ENCODE peak calls at places on chromosomes 12 and 14, in five cellular contexts. One of them, this sample, is unnamed.

GRCh38 chr14:96821501-96821900 is 24.3 kb downstream of the VRK1 start:
- DNase-seq in fibroblast of pulmonary artery: no peak
- DNase-seq in fibroblast of the aortic adventitia: no peak
- DNase-seq in astrocyte of the cerebellum: no peak
- DNase-seq in GM23248: no peak
- DNase-seq in this sample: no peak

GRCh38 chr12:56014205-56014604 is 6.6 kb upstream of the IKZF4 start:
- DNase-seq in fibroblast of pulmonary artery: no peak
- DNase-seq in fibroblast of the aortic adventitia: no peak
- DNase-seq in astrocyte of the cerebellum: no peak
- DNase-seq in GM23248: no peak
- DNase-seq in this sample: no peak

GRCh38 chr12:30965613-30965985 is 39.1 kb downstream of the TSPAN11 start:
- DNase-seq in fibroblast of pulmonary artery: peak; percentile 6
- DNase-seq in fibroblast of the aortic adventitia: no peak
- DNase-seq in astrocyte of the cerebellum: no peak
- DNase-seq in GM23248: no peak
- DNase-seq in this sample: no peak

GRCh38 chr14:57871487-57872080 is 5.7 kb upstream of the SLC35F4 start:
- DNase-seq in fibroblast of pulmonary artery: peak; percentile 70
- DNase-seq in fibroblast of the aortic adventitia: peak; percentile 74
- DNase-seq in astrocyte of the cerebellum: peak; percentile 50
- DNase-seq in GM23248: peak; percentile 86
- DNase-seq in this sample: peak; percentile 36

GRCh38 chr14:79432640-79433039 is 778.7 kb downstream of the DIO2 start:
- DNase-seq in fibroblast of pulmonary artery: no peak
- DNase-seq in fibroblast of the aortic adventitia: no peak
- DNase-seq in astrocyte of the cerebellum: no peak
- DNase-seq in GM23248: no peak
- DNase-seq in this sample: no peak

GRCh38 chr14:28744126-28744525 is 22.5 kb upstream of the FOXG1 start:
- DNase-seq in fibroblast of pulmonary artery: no peak
- DNase-seq in fibroblast of the aortic adventitia: no peak
- DNase-seq in astrocyte of the cerebellum: no peak
- DNase-seq in GM23248: no peak
- DNase-seq in this sample: no peak

GRCh38 chr12:131826064-131826928 is 1.9 kb upstream of the MMP17 start:
- DNase-seq in fibroblast of pulmonary artery: no peak
- DNase-seq in fibroblast of the aortic adventitia: no peak
- DNase-seq in astrocyte of the cerebellum: no peak
- DNase-seq in GM23248: no peak
- DNase-seq in this sample: no peak

GRCh38 chr12:124568431-124569374 is 1.3 kb upstream of the NCOR2 start:
- DNase-seq in fibroblast of pulmonary artery: peak; percentile 94
- DNase-seq in fibroblast of the aortic adventitia: peak; percentile 97
- DNase-seq in astrocyte of the cerebellum: peak; percentile 98
- DNase-seq in GM23248: peak; percentile 90
- DNase-seq in this sample: peak; percentile 89

GRCh38 chr12:91902860-91903683 is 242.6 kb downstream of the BTG1 start:
- DNase-seq in fibroblast of pulmonary artery: no peak
- DNase-seq in fibroblast of the aortic adventitia: peak; percentile 25
- DNase-seq in astrocyte of the cerebellum: no peak
- DNase-seq in GM23248: peak; percentile 50
- DNase-seq in this sample: no peak

GRCh38 chr14:32366256-32366655 is 37.2 kb downstream of the AKAP6 start:
- DNase-seq in fibroblast of pulmonary artery: peak; percentile 71
- DNase-seq in fibroblast of the aortic adventitia: peak; percentile 67
- DNase-seq in astrocyte of the cerebellum: peak; percentile 61
- DNase-seq in GM23248: peak; percentile 67
- DNase-seq in this sample: peak; percentile 89

GRCh38 chr12:80018119-80018518 is 81.2 kb upstream of the OTOGL start:
- DNase-seq in fibroblast of pulmonary artery: no peak
- DNase-seq in fibroblast of the aortic adventitia: no peak
- DNase-seq in astrocyte of the cerebellum: no peak
- DNase-seq in GM23248: no peak
- DNase-seq in this sample: no peak

GRCh38 chr14:56027916-56028637 is 90.1 kb upstream of the PELI2 start:
- DNase-seq in fibroblast of pulmonary artery: no peak
- DNase-seq in fibroblast of the aortic adventitia: peak; percentile 2
- DNase-seq in astrocyte of the cerebellum: no peak
- DNase-seq in GM23248: no peak
- DNase-seq in this sample: no peak

GRCh38 chr12:96648941-96649340 is 159.6 kb downstream of the CFAP54 start:
- DNase-seq in fibroblast of pulmonary artery: no peak
- DNase-seq in fibroblast of the aortic adventitia: no peak
- DNase-seq in astrocyte of the cerebellum: no peak
- DNase-seq in GM23248: no peak
- DNase-seq in this sample: no peak

GRCh38 chr12:53383258-53383657 is 3.3 kb downstream of the SP1 start:
- DNase-seq in fibroblast of pulmonary artery: no peak
- DNase-seq in fibroblast of the aortic adventitia: no peak
- DNase-seq in astrocyte of the cerebellum: no peak
- DNase-seq in GM23248: peak; percentile 38
- DNase-seq in this sample: no peak
- H3K4me3 ChIP-seq in fibroblast of pulmonary artery: peak overlapping the region; percentile 31
- H3K4me3 ChIP-seq in fibroblast of the aortic adventitia: peak overlapping the region; percentile 58
- H3K4me3 ChIP-seq in astrocyte of the cerebellum: peak overlapping the region; percentile 26
- H3K4me3 ChIP-seq in GM23248: peak overlapping the region; percentile 27
- H3K4me3 ChIP-seq in this sample: peak overlapping the region; percentile 25

GRCh38 chr14:101823511-101824120 is 62.1 kb downstream of the PPP2R5C start:
- DNase-seq in fibroblast of pulmonary artery: no peak
- DNase-seq in fibroblast of the aortic adventitia: peak; percentile 55
- DNase-seq in astrocyte of the cerebellum: no peak
- DNase-seq in GM23248: peak; percentile 76
- DNase-seq in this sample: no peak
- H3K4me3 ChIP-seq in fibroblast of pulmonary artery: no peak overlapping the region
- H3K4me3 ChIP-seq in fibroblast of the aortic adventitia: peak overlapping the region; percentile 26
- H3K4me3 ChIP-seq in astrocyte of the cerebellum: no peak overlapping the region
- H3K4me3 ChIP-seq in GM23248: peak overlapping the region; percentile 34
- H3K4me3 ChIP-seq in this sample: no peak overlapping the region

DNA sequence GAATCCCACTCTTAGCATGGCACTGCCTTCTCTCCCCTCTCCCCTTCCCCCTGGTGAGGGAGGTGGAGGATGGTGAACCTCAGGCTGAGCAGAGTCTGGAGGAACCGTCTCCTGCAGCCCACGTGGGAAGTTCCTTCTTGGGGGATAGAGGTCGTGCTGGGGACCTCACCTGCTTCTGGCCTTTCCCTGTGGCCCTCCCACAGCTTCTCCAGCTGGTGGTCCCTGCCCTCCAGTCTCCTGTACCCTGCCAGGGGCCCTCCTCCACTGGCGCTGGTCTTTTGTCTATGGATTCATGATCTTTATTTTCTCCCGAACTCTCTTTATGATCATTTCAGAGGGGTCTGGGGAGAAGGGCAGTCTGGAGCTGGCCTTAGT is 9.0 kb upstream of the MTA1 start:
- DNase-seq in fibroblast of pulmonary artery: no peak
- DNase-seq in fibroblast of the aortic adventitia: no peak
- DNase-seq in astrocyte of the cerebellum: no peak
- DNase-seq in GM23248: no peak
- DNase-seq in this sample: no peak
- H3K4me3 ChIP-seq in fibroblast of pulmonary artery: no peak overlapping the region
- H3K4me3 ChIP-seq in fibroblast of the aortic adventitia: no peak overlapping the region
- H3K4me3 ChIP-seq in astrocyte of the cerebellum: peak overlapping the region; percentile 23
- H3K4me3 ChIP-seq in GM23248: peak overlapping the region; percentile 62
- H3K4me3 ChIP-seq in this sample: peak overlapping the region; percentile 43

DNA sequence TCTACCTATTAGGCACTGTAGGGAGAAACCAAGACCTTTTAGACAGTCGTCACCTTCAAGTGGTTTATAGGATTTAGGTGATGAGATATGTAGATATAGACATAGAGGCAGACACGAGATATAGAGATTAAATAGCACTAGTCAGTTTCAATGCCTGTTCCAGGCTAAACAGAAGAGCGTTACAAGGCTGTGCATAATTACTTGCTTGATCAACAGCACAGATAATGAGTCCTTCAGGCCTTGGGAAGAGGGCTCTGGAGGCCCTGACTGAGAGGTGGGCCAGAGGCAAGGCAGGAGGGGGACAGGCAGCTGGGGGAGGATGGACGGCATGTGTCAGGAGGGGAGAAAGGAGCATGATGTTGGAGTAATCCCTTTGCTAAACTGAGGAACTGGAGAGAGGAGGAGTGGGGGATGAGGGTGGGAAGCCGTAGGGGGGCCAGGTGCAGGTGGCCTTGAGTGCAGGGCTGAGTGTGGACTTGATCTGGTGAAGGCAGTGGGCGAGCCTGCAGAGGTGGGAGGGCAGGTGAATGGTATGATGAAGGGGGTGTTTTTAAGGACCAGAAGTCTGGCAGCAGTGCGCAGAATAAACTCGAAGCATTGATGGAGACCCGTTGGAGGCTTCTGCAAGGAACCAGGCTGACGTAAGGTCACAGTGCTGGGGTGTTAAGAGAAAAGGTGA is 43.9 kb upstream of the ATP23 start:
- DNase-seq in fibroblast of pulmonary artery: no peak
- DNase-seq in fibroblast of the aortic adventitia: no peak
- DNase-seq in astrocyte of the cerebellum: no peak
- DNase-seq in GM23248: no peak
- DNase-seq in this sample: no peak
- H3K4me3 ChIP-seq in fibroblast of pulmonary artery: no peak overlapping the region
- H3K4me3 ChIP-seq in fibroblast of the aortic adventitia: peak overlapping the region; percentile 55
- H3K4me3 ChIP-seq in astrocyte of the cerebellum: no peak overlapping the region
- H3K4me3 ChIP-seq in GM23248: peak overlapping the region; percentile 65
- H3K4me3 ChIP-seq in this sample: no peak overlapping the region

GRCh38 chr14:64704743-64705405 is 650 bp downstream of the PLEKHG3 start:
- DNase-seq in fibroblast of pulmonary artery: no peak
- DNase-seq in fibroblast of the aortic adventitia: no peak
- DNase-seq in astrocyte of the cerebellum: no peak
- DNase-seq in GM23248: peak; percentile 55
- DNase-seq in this sample: no peak

GRCh38 chr14:64704145-64704742 is at the start of gene PLEKHG3:
- DNase-seq in fibroblast of pulmonary artery: peak; percentile 72
- DNase-seq in fibroblast of the aortic adventitia: peak; percentile 65
- DNase-seq in astrocyte of the cerebellum: no peak
- DNase-seq in GM23248: peak; percentile 82
- DNase-seq in this sample: peak; percentile 45

GRCh38 chr14:64706119-64706465 is 1.9 kb downstream of the PLEKHG3 start:
- DNase-seq in fibroblast of pulmonary artery: no peak
- DNase-seq in fibroblast of the aortic adventitia: no peak
- DNase-seq in astrocyte of the cerebellum: no peak
- DNase-seq in GM23248: no peak
- DNase-seq in this sample: no peak

GRCh38 chr14:64706552-64707193 is 2.4 kb downstream of the PLEKHG3 start:
- DNase-seq in fibroblast of pulmonary artery: no peak
- DNase-seq in fibroblast of the aortic adventitia: no peak
- DNase-seq in astrocyte of the cerebellum: no peak
- DNase-seq in GM23248: no peak
- DNase-seq in this sample: no peak

GRCh38 chr14:64705406-64706118 is 1.3 kb downstream of the PLEKHG3 start:
- DNase-seq in fibroblast of pulmonary artery: no peak
- DNase-seq in fibroblast of the aortic adventitia: no peak
- DNase-seq in astrocyte of the cerebellum: no peak
- DNase-seq in GM23248: peak; percentile 43
- DNase-seq in this sample: no peak
- H3K4me3 ChIP-seq in fibroblast of pulmonary artery: peak overlapping the region; percentile 67
- H3K4me3 ChIP-seq in fibroblast of the aortic adventitia: peak overlapping the region; percentile 83
- H3K4me3 ChIP-seq in astrocyte of the cerebellum: peak overlapping the region; percentile 74
- H3K4me3 ChIP-seq in GM23248: peak overlapping the region; percentile 89
- H3K4me3 ChIP-seq in this sample: peak overlapping the region; percentile 80

GRCh38 chr14:51518681-51519080 is 133.0 kb upstream of the FRMD6 start:
- DNase-seq in fibroblast of pulmonary artery: no peak
- DNase-seq in fibroblast of the aortic adventitia: no peak
- DNase-seq in astrocyte of the cerebellum: no peak
- DNase-seq in GM23248: no peak
- DNase-seq in this sample: no peak

GRCh38 chr14:51520087-51520486 is 131.6 kb upstream of the FRMD6 start:
- DNase-seq in fibroblast of pulmonary artery: no peak
- DNase-seq in fibroblast of the aortic adventitia: peak; percentile 72
- DNase-seq in astrocyte of the cerebellum: no peak
- DNase-seq in GM23248: peak; percentile 38
- DNase-seq in this sample: no peak

GRCh38 chr14:51518280-51518679 is 133.4 kb upstream of the FRMD6 start:
- DNase-seq in fibroblast of pulmonary artery: no peak
- DNase-seq in fibroblast of the aortic adventitia: no peak
- DNase-seq in astrocyte of the cerebellum: no peak
- DNase-seq in GM23248: no peak
- DNase-seq in this sample: no peak

GRCh38 chr14:51523243-51523642 is 128.5 kb upstream of the FRMD6 start:
- DNase-seq in fibroblast of pulmonary artery: no peak
- DNase-seq in fibroblast of the aortic adventitia: no peak
- DNase-seq in astrocyte of the cerebellum: no peak
- DNase-seq in GM23248: no peak
- DNase-seq in this sample: no peak

GRCh38 chr14:51521764-51522163 is 129.9 kb upstream of the FRMD6 start:
- DNase-seq in fibroblast of pulmonary artery: peak; percentile 42
- DNase-seq in fibroblast of the aortic adventitia: peak; percentile 80
- DNase-seq in astrocyte of the cerebellum: peak; percentile 32
- DNase-seq in GM23248: peak; percentile 57
- DNase-seq in this sample: peak; percentile 60
- H3K4me3 ChIP-seq in fibroblast of pulmonary artery: no peak overlapping the region
- H3K4me3 ChIP-seq in fibroblast of the aortic adventitia: no peak overlapping the region
- H3K4me3 ChIP-seq in astrocyte of the cerebellum: no peak overlapping the region
- H3K4me3 ChIP-seq in GM23248: no peak overlapping the region
- H3K4me3 ChIP-seq in this sample: no peak overlapping the region

DNA sequence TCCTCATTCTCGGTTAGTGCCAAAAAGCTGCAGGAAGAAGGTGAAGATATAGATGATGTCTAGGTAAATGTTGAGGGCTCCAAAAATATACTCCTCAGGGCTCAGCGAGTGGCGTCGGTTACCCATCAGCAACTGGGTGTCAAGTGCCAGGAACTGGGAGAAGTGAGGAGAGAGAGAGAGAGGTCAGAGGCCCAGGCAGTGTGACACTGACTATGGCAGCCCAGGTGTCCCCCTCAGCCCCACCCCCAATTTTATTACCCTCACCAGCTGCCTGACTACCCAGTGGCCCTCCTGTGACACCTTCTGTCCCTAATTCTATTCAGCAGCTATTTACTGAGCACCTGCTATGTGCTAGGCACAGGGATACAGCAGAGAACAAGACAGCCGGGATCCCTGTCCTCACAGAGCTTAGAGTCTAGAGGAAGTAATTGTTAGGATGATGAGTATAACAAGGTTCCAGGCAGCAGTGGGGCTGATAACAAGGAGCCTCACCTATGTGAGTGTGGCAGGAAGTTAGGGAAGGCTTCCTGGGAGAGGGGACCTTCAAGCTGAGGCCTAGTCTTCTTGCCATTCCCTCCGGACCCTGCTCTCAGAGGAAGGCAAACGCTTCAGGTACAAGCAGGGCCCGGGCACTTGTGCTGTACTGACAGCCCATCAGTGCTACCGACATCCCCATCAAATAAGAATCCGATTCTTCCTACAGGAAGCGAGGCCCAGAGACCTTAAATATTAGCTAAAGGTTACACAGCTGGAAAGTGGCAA is 27.8 kb upstream of the BCDIN3D start:
- DNase-seq in fibroblast of pulmonary artery: no peak
- DNase-seq in fibroblast of the aortic adventitia: no peak
- DNase-seq in astrocyte of the cerebellum: no peak
- DNase-seq in GM23248: no peak
- DNase-seq in this sample: no peak
- H3K4me3 ChIP-seq in fibroblast of pulmonary artery: no peak overlapping the region
- H3K4me3 ChIP-seq in fibroblast of the aortic adventitia: no peak overlapping the region
- H3K4me3 ChIP-seq in astrocyte of the cerebellum: no peak overlapping the region
- H3K4me3 ChIP-seq in GM23248: no peak overlapping the region
- H3K4me3 ChIP-seq in this sample: no peak overlapping the region

GRCh38 chr12:82593901-82594396 is 92.8 kb upstream of the TMTC2 start:
- DNase-seq in fibroblast of pulmonary artery: no peak
- DNase-seq in fibroblast of the aortic adventitia: no peak
- DNase-seq in astrocyte of the cerebellum: no peak
- DNase-seq in GM23248: no peak
- DNase-seq in this sample: no peak
- H3K4me3 ChIP-seq in fibroblast of pulmonary artery: no peak overlapping the region
- H3K4me3 ChIP-seq in fibroblast of the aortic adventitia: no peak overlapping the region
- H3K4me3 ChIP-seq in astrocyte of the cerebellum: no peak overlapping the region
- H3K4me3 ChIP-seq in GM23248: no peak overlapping the region
- H3K4me3 ChIP-seq in this sample: no peak overlapping the region